ENCODE peak calls at places on chromosome 5, in four cellular contexts. G is astrocyte, W is mammary epithelial cell, E is stomach. J is an unnamed sample.
A peak's percentile ranks its signal among the peaks of the same experiment; 100 is the strongest.

GRCh38 chr5:156155638-156156037 is 171.3 kb upstream of the SGCD start:
- DNase-seq in G (no peak), W (no peak), E (no peak), J (peak; percentile 55)

GRCh38 chr5:107322936-107323335 is 347.8 kb downstream of the EFNA5 start:
- DNase-seq in G (no peak), W (no peak), E (no peak), J (no peak)

GRCh38 chr5:52786391-52786790 is 1.3 kb upstream of the ITGA1 start:
- DNase-seq in G (no peak), W (no peak), E (no peak), J (no peak)

GRCh38 chr5:43357067-43357466 is 43.9 kb upstream of the HMGCS1 start:
- DNase-seq in G (no peak), W (no peak), E (no peak), J (no peak)

GRCh38 chr5:164359260-164359930 is 854.0 kb downstream of the MAT2B start:
- DNase-seq in G (no peak), W (no peak), E (no peak), J (no peak)

GRCh38 chr5:114192108-114192507 is 169.8 kb upstream of the KCNN2 start:
- DNase-seq in G (peak; percentile 53), W (peak; percentile 74), E (no peak), J (peak; percentile 7)

GRCh38 chr5:176540476-176540899 is 3.3 kb upstream of the RNF44 start:
- DNase-seq in G (no peak), W (no peak), E (no peak), J (no peak)

GRCh38 chr5:72036951-72037350 is 70.3 kb upstream of the MAP1B start:
- DNase-seq in G (peak; percentile 20), W (peak; percentile 75), E (no peak), J (no peak)

GRCh38 chr5:159912033-159912800 is 4.1 kb upstream of the ADRA1B start:
- DNase-seq in G (peak; percentile 82), W (no peak), E (no peak), J (peak; percentile 57)

GRCh38 chr5:122419195-122419894 is 107.3 kb downstream of the SNCAIP start:
- DNase-seq in G (no peak), W (no peak), E (no peak), J (no peak)

GRCh38 chr5:145818604-145819003 is 16.5 kb downstream of the PRELID2 start:
- DNase-seq in G (no peak), W (no peak), E (no peak), J (no peak)

GRCh38 chr5:45696206-45696836 is at the start of gene HCN1:
- DNase-seq in G (peak; percentile 55), W (peak; percentile 52), E (peak; percentile 60), J (peak; percentile 9)

GRCh38 chr5:58458851-58459275 is 1.0 kb downstream of the PLK2 start:
- DNase-seq in G (peak; percentile 55), W (peak; percentile 72), E (no peak), J (no peak)

GRCh38 chr5:107894361-107894760 is 223.6 kb upstream of the EFNA5 start:
- DNase-seq in G (peak; percentile 20), W (no peak), E (no peak), J (no peak)

GRCh38 chr5:131563434-131564228 is 71.4 kb downstream of the RAPGEF6 start:
- DNase-seq in G (no peak), W (no peak), E (no peak), J (no peak)

GRCh38 chr5:117486291-117486690 is 911.7 kb upstream of the SEMA6A start:
- DNase-seq in G (no peak), W (no peak), E (no peak), J (no peak)

GRCh38 chr5:10735569-10736255 is 25.3 kb downstream of the DAP start:
- DNase-seq in G (no peak), W (no peak), E (no peak), J (no peak)

GRCh38 chr5:162641142-162641813 is 573.7 kb downstream of the GABRG2 start:
- DNase-seq in G (no peak), W (no peak), E (no peak), J (no peak)
- H3K4me3 ChIP-seq in G (no peak overlapping the region), W (no peak overlapping the region), E (no peak overlapping the region), J (no peak overlapping the region)

GRCh38 chr5:179153921-179154345 is 93.8 kb downstream of the ZNF354C start:
- DNase-seq in G (no peak), W (no peak), E (no peak), J (no peak)

GRCh38 chr5:179151521-179152118 is 91.4 kb downstream of the ZNF354C start:
- DNase-seq in G (no peak), W (no peak), E (no peak), J (no peak)

GRCh38 chr5:179152144-179152895 is 92.1 kb downstream of the ZNF354C start:
- DNase-seq in G (no peak), W (no peak), E (no peak), J (no peak)

GRCh38 chr5:179153341-179153901 is 93.2 kb downstream of the ZNF354C start:
- DNase-seq in G (no peak), W (no peak), E (no peak), J (no peak)

GRCh38 chr5:179152941-179153340 is 92.8 kb downstream of the ZNF354C start:
- DNase-seq in G (no peak), W (no peak), E (no peak), J (no peak)
- H3K36me3 ChIP-seq in G (no peaks in the 10 kb centered on the region), W (no peaks in the 10 kb centered on the region), E (peaks cover 26% of the 10 kb centered on the region), J (no peaks in the 10 kb centered on the region)

GRCh38 chr5:64923151-64923685 is 154.5 kb downstream of the CWC27 start:
- DNase-seq in G (peak; percentile 68), W (no peak), E (no peak), J (no peak)
- TF ChIP-seq CTCF in G (no peak), W (no peak), E (no peak), J (no peak)

GRCh38 chr5:141951341-141951781 is 6.6 kb downstream of the PCDH12 start:
- DNase-seq in G (no peak), W (no peak), E (no peak), J (no peak)
- H3K4me3 ChIP-seq in G (no peak overlapping the region), W (no peak overlapping the region), E (no peak overlapping the region), J (no peak overlapping the region)

GRCh38 chr5:135343417-135343816 is 55.6 kb downstream of the MACROH2A1 start:
- DNase-seq in G (no peak), W (peak; percentile 14), E (no peak), J (no peak)
- H3K36me3 ChIP-seq in G (peaks cover 54% of the 10 kb centered on the region), W (peaks cover 61% of the 10 kb centered on the region), E (peaks cover 92% of the 10 kb centered on the region), J (peaks cover 4% of the 10 kb centered on the region)

DNA sequence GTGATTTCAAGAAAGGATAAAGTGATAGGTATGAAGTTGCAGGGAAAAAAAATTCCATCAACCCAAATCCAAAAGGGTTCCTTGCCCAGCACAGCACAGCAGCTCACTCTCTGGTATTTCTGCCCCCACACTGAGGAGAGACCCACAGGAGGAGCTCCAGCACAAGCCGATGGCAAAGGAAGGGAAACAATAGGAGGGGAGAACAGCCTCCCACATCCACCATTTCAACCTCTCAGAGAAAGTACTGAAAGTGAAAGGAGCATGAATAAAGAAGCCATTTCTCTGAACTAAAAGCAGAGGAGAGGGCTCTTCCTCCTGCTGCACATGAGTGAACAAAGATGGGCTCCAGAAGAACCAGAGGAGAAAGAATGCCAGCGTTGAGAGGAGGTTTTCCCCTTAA is 54.9 kb upstream of the ZSWIM6 start:
- DNase-seq in G (peak; percentile 49), W (no peak), E (no peak), J (no peak)
- TF ChIP-seq CTCF in G (peak; percentile 10), W (no peak), E (no peak), J (peak; percentile 44)

DNA sequence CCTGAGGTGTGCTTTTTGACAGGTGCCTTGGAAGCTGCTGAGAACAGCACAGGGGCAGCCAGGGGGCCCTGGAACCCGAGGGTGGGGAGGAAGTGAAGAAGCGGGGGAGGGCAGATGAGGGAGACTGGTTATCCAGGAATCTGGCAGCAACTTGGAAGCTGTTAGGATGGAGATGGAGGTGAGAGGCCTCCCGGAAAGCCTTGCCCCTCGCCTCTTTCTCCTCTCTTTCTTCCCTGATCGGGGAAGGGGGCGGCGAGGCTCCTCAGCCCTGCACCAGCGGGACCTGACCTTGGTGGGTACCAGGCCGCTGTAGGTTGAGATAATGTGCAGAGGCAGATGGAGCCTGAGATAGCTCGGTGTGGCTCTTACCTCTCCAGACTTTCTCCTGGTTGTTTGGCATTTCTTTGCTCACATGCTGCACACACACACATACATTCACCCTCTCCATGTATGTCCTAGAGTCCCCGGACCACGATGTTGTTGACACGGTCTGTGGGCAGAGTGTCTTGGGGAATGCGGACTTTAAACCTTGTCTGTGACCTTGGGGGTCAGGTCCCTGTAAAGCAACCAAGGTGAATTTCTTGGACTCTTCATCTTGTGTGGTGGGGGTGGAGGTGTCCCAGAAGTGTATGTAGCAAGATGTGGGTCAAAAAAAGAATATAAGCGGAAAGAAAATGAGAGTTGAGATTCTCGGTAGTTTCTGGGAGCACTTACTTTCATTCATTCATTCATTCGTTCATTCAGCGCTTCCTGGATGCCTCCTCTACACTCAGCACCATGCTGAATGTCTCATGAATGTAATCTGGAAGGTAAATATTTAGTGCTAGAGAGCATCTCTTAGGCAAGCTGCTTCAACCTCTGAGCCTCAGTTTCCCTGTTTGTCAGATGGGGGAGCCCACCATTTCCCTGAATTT is 1.6 kb downstream of the WWC1 start:
- DNase-seq in G (no peak), W (no peak), E (no peak), J (no peak)
- H3K4me3 ChIP-seq in G (peak overlapping the region; percentile 31), W (peak overlapping the region; percentile 65), E (peak overlapping the region; percentile 66), J (peak overlapping the region; percentile 80)

GRCh38 chr5:1314564-1314982 is 19.7 kb upstream of the TERT start:
- DNase-seq in G (no peak), W (no peak), E (peak; percentile 19), J (no peak)
- H3K36me3 ChIP-seq in G (peaks cover 5% of the 10 kb centered on the region), W (no peaks in the 10 kb centered on the region), E (peaks cover 28% of the 10 kb centered on the region), J (peaks cover 2% of the 10 kb centered on the region)